ENCODE peak calls at places on chromosomes 4 and X, in ten cellular contexts. J is GM23248, W is hepatocyte, N is HCT116, V is SK-N-SH, M is PC-3, A is GM23338, L is PC-9, U is Karpas-422, X is MM.1S. E is an unnamed sample. For H3K9me2, the result is how much of the 10 kb centered on the place peaks cover.

GRCh38 chrX:71536285-71536684 is 3.4 kb downstream of the OGT start:
- DNase-seq in M (no peak), W (no peak), N (no peak), L (no peak), X (peak), V (no peak), A (no peak), J (peak), U (no peak), E (no peak)

GRCh38 chr4:83378426-83378825 is 43.8 kb upstream of the HPSE start:
- DNase-seq in A (peak), X (no peak), M (no peak), N (no peak), U (peak), V (no peak), L (no peak), W (no peak), J (no peak), E (peak)

GRCh38 chr4:73844352-73844751 is 7.9 kb downstream of the CXCL6 start:
- DNase-seq in M (peak), W (no peak), A (no peak), L (peak), N (no peak), J (peak), X (no peak), U (no peak), V (no peak), E (no peak)

GRCh38 chrX:78595901-78596502 is 63.1 kb downstream of the RTL3 start:
- DNase-seq in U (peak), X (peak), M (peak), W (no peak), J (peak), L (no peak), A (peak), N (no peak), V (no peak), E (peak)

GRCh38 chrX:150148749-150149672 is 210.7 kb upstream of the EOLA2 start:
- DNase-seq in L (peak), A (no peak), M (no peak), J (peak), V (no peak), W (no peak), U (no peak), N (no peak), X (no peak), E (no peak)

GRCh38 chr4:174377613-174378012 is 93.9 kb downstream of the CEP44 start:
- DNase-seq in X (no peak), N (no peak), U (no peak), V (no peak), M (peak), A (no peak), J (peak), L (no peak), W (no peak), E (no peak)

GRCh38 chr4:140533951-140534480 is 10.0 kb downstream of the ELMOD2 start:
- DNase-seq in L (no peak), U (no peak), A (no peak), X (no peak), M (no peak), W (no peak), J (peak), N (no peak), V (no peak), E (no peak)

GRCh38 chrX:153511784-153512500 is 5.5 kb upstream of the ATP2B3 start:
- DNase-seq in X (no peak), U (no peak), J (no peak), V (no peak), A (no peak), W (no peak), N (no peak), L (no peak), M (no peak), E (no peak)

GRCh38 chr4:9952415-9952950 is 68.8 kb downstream of the SLC2A9 start:
- DNase-seq in A (peak), L (no peak), W (no peak), U (no peak), M (no peak), X (no peak), J (no peak), N (no peak), V (no peak), E (no peak)

GRCh38 chr4:15769202-15769601 is 8.9 kb upstream of the CD38 start:
- DNase-seq in M (no peak), N (no peak), U (no peak), V (no peak), W (no peak), X (no peak), J (no peak), L (no peak), A (no peak), E (no peak)

GRCh38 chr4:3411676-3412075 is 30.1 kb upstream of the HGFAC start:
- DNase-seq in N (no peak), X (no peak), L (no peak), V (no peak), J (no peak), M (no peak), A (no peak), U (no peak), W (no peak), E (no peak)

GRCh38 chrX:19904778-19905367 is 17.5 kb upstream of the SH3KBP1 start:
- DNase-seq in V (peak), W (peak), M (peak), J (peak), X (peak), N (peak), A (peak), L (peak), U (peak), E (peak)

GRCh38 chr4:76016383-76016782 is 6.9 kb downstream of the CXCL10 start:
- DNase-seq in A (peak), X (peak), U (no peak), L (peak), V (no peak), W (no peak), M (peak), J (no peak), N (no peak), E (no peak)

GRCh38 chr4:54614094-54614493 is 43.7 kb upstream of the KIT start:
- DNase-seq in V (no peak), W (no peak), L (no peak), A (no peak), U (peak), N (no peak), J (no peak), X (no peak), M (no peak), E (no peak)

GRCh38 chrX:40576291-40576690 is 4.5 kb upstream of the ATP6AP2 start:
- DNase-seq in U (no peak), N (no peak), X (no peak), V (no peak), M (no peak), J (no peak), L (no peak), W (no peak), A (no peak), E (no peak)

GRCh38 chr4:145176641-145177432 is 3.6 kb downstream of the OTUD4 start:
- DNase-seq in A (no peak), X (no peak), M (peak), L (peak), N (no peak), V (no peak), U (no peak), J (peak), W (no peak), E (no peak)

GRCh38 chr4:86302242-86302641 is 57.6 kb downstream of the MAPK10 start:
- DNase-seq in M (no peak), V (peak), A (peak), X (no peak), J (peak), W (peak), U (no peak), L (no peak), N (no peak), E (no peak)

GRCh38 chr4:77819409-77819835 is 254 bp upstream of the CNOT6L start:
- DNase-seq in V (peak), W (peak), X (peak), A (peak), J (peak), M (no peak), U (peak), L (no peak), N (no peak), E (peak)

GRCh38 chrX:154530286-154530685 is 14.3 kb upstream of the FAM3A start:
- DNase-seq in U (no peak), N (no peak), V (no peak), X (no peak), A (peak), W (no peak), L (no peak), J (no peak), M (no peak), E (no peak)

GRCh38 chrX:154531626-154532025 is 15.0 kb downstream of the G6PD start:
- DNase-seq in V (no peak), A (no peak), L (no peak), N (no peak), W (peak), M (no peak), X (no peak), J (peak), U (no peak), E (no peak)

GRCh38 chrX:154529206-154529612 is 13.2 kb upstream of the FAM3A start:
- DNase-seq in V (no peak), N (no peak), A (no peak), J (no peak), M (no peak), X (no peak), W (no peak), U (no peak), L (peak), E (no peak)

GRCh38 chrX:154525606-154526490 is 9.8 kb upstream of the FAM3A start:
- DNase-seq in V (no peak), J (no peak), L (peak), A (no peak), X (no peak), N (no peak), W (no peak), M (peak), U (no peak), E (no peak)

DNA sequence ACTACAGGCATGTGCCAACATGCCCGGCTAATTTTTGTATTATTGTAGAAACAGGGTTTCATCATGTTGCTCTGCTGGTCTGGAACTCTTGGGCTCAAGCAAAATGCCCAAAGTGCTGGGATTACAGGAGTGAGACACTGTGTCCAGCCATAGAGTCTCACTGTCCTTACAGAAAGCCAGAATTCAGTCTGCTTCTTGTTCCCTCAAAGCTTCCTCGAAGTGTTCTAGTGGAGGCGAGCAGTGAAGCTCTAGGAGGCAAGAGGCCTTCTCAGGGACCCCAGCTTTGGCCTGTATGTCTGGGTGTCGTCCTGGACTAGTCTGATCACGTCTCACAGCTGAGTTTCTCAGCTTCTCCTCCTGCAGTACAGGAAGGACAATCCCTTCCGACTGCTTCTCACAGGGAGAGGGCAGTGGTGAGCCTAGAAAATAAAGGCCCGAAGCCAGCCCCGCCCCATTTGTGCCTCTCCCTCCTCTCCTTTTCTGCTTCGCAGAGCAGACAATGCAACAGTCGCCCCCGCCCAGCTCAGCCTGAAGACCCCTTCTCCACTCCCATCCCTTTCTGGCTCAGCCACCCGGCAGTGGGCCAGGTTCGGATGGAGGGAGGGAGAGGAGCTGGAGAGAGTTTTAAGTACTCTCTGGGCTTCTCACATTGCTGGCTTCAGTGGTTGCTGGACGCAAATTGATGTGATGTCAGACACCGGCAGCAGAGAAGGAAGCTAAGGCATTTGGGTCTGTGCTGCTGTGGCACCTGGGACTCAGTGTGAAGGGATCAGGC is 11.1 kb upstream of the FAM3A start:
- DNase-seq in U (peak), V (peak), N (peak), W (peak), M (peak), X (peak), A (peak), L (peak), J (peak), E (peak)
- H3K27ac ChIP-seq in U (peak), V (peak), N (peak), W (peak), M (no peak), X (no peak), A (no peak), L (peak), J (peak), E (peak)

DNA sequence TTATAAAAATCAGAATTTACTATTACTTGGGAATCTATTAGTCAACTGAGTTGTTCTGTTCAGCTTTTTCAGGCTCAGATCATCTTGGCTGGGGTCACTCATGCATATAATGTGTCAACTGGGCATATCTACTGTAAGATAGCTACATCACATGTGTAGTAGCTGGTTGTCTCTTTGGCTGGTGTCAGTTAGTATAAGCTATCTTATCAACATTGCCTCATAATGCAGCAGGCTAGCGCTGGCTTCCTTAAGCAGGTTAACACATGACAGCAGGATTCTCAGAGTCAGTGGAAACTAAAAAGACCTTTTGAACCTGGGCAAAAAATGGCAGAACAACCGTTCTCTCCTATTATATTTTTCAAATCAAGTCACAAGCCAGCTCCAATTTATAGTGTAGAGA is 378.3 kb upstream of the PCDH10 start:
- DNase-seq in L (no peak), V (no peak), X (no peak), J (no peak), N (no peak), M (no peak), W (peak), U (no peak), A (no peak), E (no peak)
- H3K9me2 ChIP-seq in L (under half), V (under half), X (under half), J (under half), N (under half), M (under half), W (under half), U (under half), A (under half), E (under half)

GRCh38 chr4:108360857-108361820 is 192.4 kb upstream of the LEF1 start:
- DNase-seq in N (no peak), J (peak), L (peak), X (no peak), U (no peak), V (no peak), W (peak), A (peak), M (peak), E (no peak)
- H3K27ac ChIP-seq in N (no peak), J (peak), L (no peak), X (peak), U (no peak), V (no peak), W (peak), A (no peak), M (no peak), E (no peak)

DNA sequence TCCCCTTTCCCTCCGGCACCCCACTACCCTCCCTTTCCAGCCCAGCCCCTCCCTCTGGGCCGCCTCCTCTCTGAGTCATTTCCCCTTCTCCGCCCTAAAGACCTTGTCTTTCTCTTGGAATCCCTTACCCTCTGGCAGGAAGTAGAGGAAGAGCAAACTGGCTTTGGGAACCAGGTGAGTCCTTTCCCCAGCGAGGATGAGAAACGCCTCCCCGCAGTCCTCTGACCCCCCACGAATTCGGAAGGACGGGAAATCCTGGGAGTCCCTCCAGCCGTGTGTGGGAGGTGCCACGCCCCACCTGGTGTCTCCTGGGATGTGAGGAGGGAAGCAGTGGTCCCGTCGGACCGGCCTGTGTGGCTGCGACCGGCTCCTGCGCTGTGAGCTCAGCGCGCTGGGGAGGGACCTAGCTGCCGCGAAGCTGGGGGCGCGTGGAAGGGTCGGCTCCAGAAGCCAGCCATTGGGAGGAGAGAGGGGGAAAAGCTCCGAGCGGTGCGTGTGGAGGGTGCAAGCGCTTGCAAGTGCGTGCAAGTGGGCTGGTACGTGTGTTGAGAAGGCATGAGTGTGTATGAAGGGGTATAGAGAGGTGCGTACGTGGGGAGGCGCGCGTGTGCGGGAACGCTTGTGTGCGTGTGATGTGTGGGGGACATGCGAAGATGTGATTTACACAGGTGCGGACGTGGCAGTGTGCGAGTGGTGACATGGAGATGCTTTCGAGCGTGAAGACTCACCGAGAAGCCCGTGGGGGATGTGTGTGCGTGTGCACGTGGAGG is 46.3 kb downstream of the TEX13B start:
- DNase-seq in X (no peak), V (no peak), J (peak), A (peak), W (peak), N (no peak), U (no peak), M (peak), L (peak), E (no peak)
- H3K9me2 ChIP-seq in X (under half), V (under half), J (under half), A (under half), W (under half), N (under half), U (under half), M (under half), L (under half), E (under half)